ENCODE peak calls at places on chromosome 6, in ten cellular contexts. G, H, N, K, C, V, J, Z, B and W are unnamed samples.

GRCh38 chr6:89690944-89691324 is 52.4 kb upstream of the LYRM2 start:
- DNase-seq in C (no peak), H (no peak), J (no peak), Z (no peak), N (no peak), G (no peak), K (no peak), V (no peak), B (no peak), W (no peak)

GRCh38 chr6:53031281-53031680 is 33.9 kb upstream of the FBXO9 start:
- DNase-seq in J (no peak), Z (no peak), G (no peak), C (no peak), N (no peak), V (no peak), K (no peak), B (no peak), H (no peak), W (no peak)

GRCh38 chr6:156193381-156193780 is 583.8 kb upstream of the ARID1B start:
- DNase-seq in V (no peak), G (no peak), H (no peak), Z (no peak), C (no peak), K (no peak), N (no peak), B (no peak), J (no peak), W (no peak)

GRCh38 chr6:137736919-137737318 is 130.1 kb upstream of the TNFAIP3 start:
- DNase-seq in B (no peak), N (no peak), K (no peak), G (no peak), C (no peak), J (no peak), V (no peak), H (no peak), Z (no peak), W (no peak)

GRCh38 chr6:52551483-52552277 is 25.2 kb downstream of the TRAM2 start:
- DNase-seq in H (peak), V (peak), B (peak), G (peak), J (peak), K (peak), Z (peak), N (no peak), C (peak), W (peak)

GRCh38 chr6:111087106-111087835 is at the start of gene SLC16A10:
- DNase-seq in C (peak), H (peak), B (peak), Z (peak), J (peak), V (peak), G (no peak), K (no peak), N (peak), W (peak)

GRCh38 chr6:84141506-84141905 is 85.9 kb downstream of the CEP162 start:
- DNase-seq in G (no peak), K (no peak), C (no peak), H (no peak), V (no peak), J (no peak), Z (no peak), B (no peak), N (no peak), W (no peak)

GRCh38 chr6:19692506-19693298 is 144.5 kb upstream of the ID4 start:
- DNase-seq in G (no peak), Z (no peak), N (no peak), C (no peak), H (no peak), V (no peak), J (no peak), B (no peak), K (no peak), W (no peak)

GRCh38 chr6:3535716-3536435 is 79.0 kb upstream of the SLC22A23 start:
- DNase-seq in V (no peak), Z (no peak), N (no peak), K (no peak), J (no peak), H (no peak), G (no peak), C (no peak), B (no peak), W (no peak)

GRCh38 chr6:99471638-99472037 is 43.6 kb downstream of the USP45 start:
- DNase-seq in J (no peak), C (no peak), Z (no peak), B (no peak), V (no peak), H (no peak), K (no peak), N (no peak), G (no peak), W (no peak)

GRCh38 chr6:85672050-85672449 is 29.4 kb upstream of the SYNCRIP start:
- DNase-seq in Z (no peak), V (no peak), H (no peak), B (no peak), K (no peak), C (no peak), G (no peak), N (no peak), J (peak), W (no peak)

GRCh38 chr6:82025271-82025670 is 222.3 kb downstream of the IBTK start:
- DNase-seq in C (no peak), Z (no peak), K (no peak), N (no peak), V (no peak), B (no peak), H (no peak), G (peak), J (no peak), W (no peak)

GRCh38 chr6:22451960-22452359 is 117.4 kb upstream of the HDGFL1 start:
- DNase-seq in H (no peak), K (no peak), N (no peak), Z (no peak), B (no peak), J (peak), C (no peak), G (no peak), V (no peak), W (no peak)

GRCh38 chr6:49606696-49607390 is 29.8 kb downstream of the RHAG start:
- DNase-seq in K (peak), V (peak), G (peak), N (no peak), J (peak), H (peak), Z (no peak), C (peak), B (peak), W (peak)

GRCh38 chr6:112337209-112337638 is 9.9 kb upstream of the RFPL4B start:
- DNase-seq in K (peak), N (no peak), G (peak), V (peak), C (peak), Z (peak), J (peak), H (peak), B (peak), W (peak)

GRCh38 chr6:149354009-149354408 is 36.5 kb downstream of the TAB2 start:
- DNase-seq in J (no peak), K (no peak), V (no peak), B (no peak), Z (no peak), C (peak), N (no peak), G (no peak), H (no peak), W (no peak)

GRCh38 chr6:25959890-25960531 is 2.6 kb upstream of the TRIM38 start:
- DNase-seq in Z (no peak), H (no peak), V (no peak), J (peak), N (no peak), B (no peak), C (no peak), G (peak), K (no peak), W (no peak)

GRCh38 chr6:100078509-100078908 is 84.5 kb upstream of the MCHR2 start:
- DNase-seq in J (peak), N (no peak), K (no peak), C (no peak), H (peak), Z (no peak), V (no peak), G (peak), B (peak), W (no peak)

GRCh38 chr6:117521785-117522502 is 39.5 kb downstream of the DCBLD1 start:
- DNase-seq in N (no peak), K (no peak), C (no peak), J (no peak), Z (no peak), G (no peak), B (no peak), H (no peak), V (no peak), W (no peak)

GRCh38 chr6:167933290-167933689 is 64.2 kb upstream of the KIF25 start:
- DNase-seq in H (no peak), Z (no peak), G (no peak), C (no peak), B (no peak), K (no peak), N (no peak), V (no peak), J (no peak), W (no peak)

GRCh38 chr6:169409742-169410312 is 156.2 kb upstream of the THBS2 start:
- DNase-seq in B (no peak), Z (no peak), H (no peak), V (no peak), J (no peak), G (no peak), C (no peak), N (no peak), K (no peak), W (no peak)

GRCh38 chr6:46821348-46821992 is 28.3 kb downstream of the MEP1A start:
- DNase-seq in B (no peak), N (no peak), H (peak), J (no peak), G (no peak), Z (no peak), C (no peak), V (no peak), K (no peak), W (no peak)

GRCh38 chr6:107458687-107459282 is 579 bp downstream of the PDSS2 start:
- DNase-seq in Z (peak), H (peak), G (peak), V (peak), B (no peak), J (peak), N (no peak), C (peak), K (no peak), W (no peak)

GRCh38 chr6:6764764-6765434 is 176.4 kb downstream of the LY86 start:
- DNase-seq in H (no peak), N (no peak), K (no peak), C (no peak), B (no peak), V (no peak), Z (no peak), J (no peak), G (no peak), W (no peak)

GRCh38 chr6:32970413-32971244 is 2.2 kb downstream of the BRD2 start:
- DNase-seq in J (peak), C (peak), Z (peak), B (peak), N (peak), G (peak), H (peak), V (peak), K (peak), W (peak)